ENCODE peak calls at places on chromosomes 2 and 18, in nine cellular contexts. L is BE2C; T is heart right ventricle; Y is fibroblast of the aortic adventitia; R is left colon; F is anterior cingulate cortex; Q is GM10248; H is stimulated activated CD4-positive, alpha-beta T cell treated with anti-CD3 and anti-CD28 coated beads, Interleukin-12 subunit alpha, Interleukin-12 subunit beta, amount 100 ng/mL, for 24 hours; M is NCI-H774. U is an unnamed sample.

GRCh38 chr2:23019476-23019875 is 365.5 kb upstream of the KLHL29 start:
- DNase-seq in Q (no peak), H (no peak), M (no peak), F (no peak), R (no peak), L (no peak), Y (no peak), T (no peak), U (no peak)

GRCh38 chr2:216546646-216547403 is 48.2 kb downstream of the RPL37A start:
- DNase-seq in R (no peak), Q (no peak), L (no peak), M (no peak), H (no peak), Y (peak; percentile 44), F (no peak), T (no peak), U (no peak)

GRCh38 chr2:69122271-69122670 is 109.3 kb downstream of the ANTXR1 start:
- DNase-seq in L (no peak), Y (peak; percentile 64), F (no peak), R (no peak), M (no peak), H (no peak), Q (no peak), T (no peak), U (peak; percentile 3)

GRCh38 chr2:109280804-109281203 is 151.8 kb downstream of the SH3RF3 start:
- DNase-seq in F (no peak), T (no peak), L (no peak), M (no peak), R (no peak), H (no peak), Y (no peak), Q (no peak), U (no peak)

GRCh38 chr2:235614900-235615712 is 121.3 kb downstream of the AGAP1 start:
- DNase-seq in Q (no peak), M (no peak), H (no peak), Y (peak; percentile 98), L (no peak), R (no peak), F (peak; percentile 66), T (peak; percentile 62), U (peak; percentile 7)

GRCh38 chr2:126658910-126659613 is 3.1 kb downstream of the GYPC start:
- DNase-seq in L (no peak), T (peak; percentile 70), Q (peak; percentile 63), F (no peak), H (peak; percentile 28), R (peak; percentile 54), M (no peak), Y (peak; percentile 77), U (no peak)

GRCh38 chr18:62187543-62188378 is 706 bp downstream of the RELCH start:
- DNase-seq in Y (peak; percentile 26), F (peak; percentile 47), M (no peak), T (no peak), Q (peak; percentile 19), H (no peak), L (peak; percentile 9), R (peak; percentile 53), U (peak; percentile 20)

GRCh38 chr2:159736048-159736447 is 23.7 kb downstream of the MARCHF7 start:
- DNase-seq in Q (no peak), H (no peak), R (no peak), M (no peak), T (no peak), Y (peak; percentile 22), L (no peak), F (no peak), U (no peak)

GRCh38 chr2:109213646-109214417 is 84.8 kb downstream of the SH3RF3 start:
- DNase-seq in H (peak; percentile 17), T (no peak), F (no peak), Q (peak; percentile 39), L (no peak), Y (peak; percentile 87), M (no peak), R (no peak), U (peak; percentile 32)

GRCh38 chr18:70371085-70371735 is 82.4 kb downstream of the SOCS6 start:
- DNase-seq in H (no peak), T (no peak), M (no peak), R (no peak), F (no peak), L (no peak), Y (no peak), Q (no peak), U (no peak)

GRCh38 chr2:10255189-10256030 is 47.3 kb upstream of the HPCAL1 start:
- DNase-seq in R (peak; percentile 9), F (no peak), T (no peak), Y (no peak), H (no peak), L (no peak), M (no peak), Q (no peak), U (no peak)

GRCh38 chr2:55093381-55093780 is 43.1 kb upstream of the RTN4 start:
- DNase-seq in M (no peak), L (no peak), Y (peak; percentile 50), H (no peak), R (no peak), F (no peak), Q (no peak), T (no peak), U (no peak)

GRCh38 chr2:30662268-30663131 is 144.7 kb downstream of the CAPN13 start:
- DNase-seq in T (no peak), Y (peak; percentile 32), Q (no peak), F (no peak), M (peak; percentile 78), L (no peak), R (peak; percentile 27), H (no peak), U (no peak)

GRCh38 chr2:196925445-196925767 is 1.1 kb downstream of the PGAP1 start:
- DNase-seq in Y (no peak), Q (no peak), F (no peak), L (peak; percentile 12), H (no peak), M (no peak), T (no peak), R (no peak), U (no peak)

GRCh38 chr2:236554629-236555282 is 14.9 kb upstream of the ACKR3 start:
- DNase-seq in F (no peak), H (no peak), L (no peak), M (no peak), T (no peak), R (no peak), Q (no peak), Y (no peak), U (no peak)

GRCh38 chr18:12046751-12047335 is 46.8 kb upstream of the ANKRD62 start:
- DNase-seq in L (no peak), R (no peak), M (no peak), T (no peak), Y (no peak), F (no peak), Q (no peak), H (no peak), U (no peak)

GRCh38 chr18:12606592-12607315 is 51.2 kb downstream of the SPIRE1 start:
- DNase-seq in T (no peak), H (no peak), L (no peak), M (no peak), F (no peak), Q (no peak), Y (peak; percentile 86), R (no peak), U (peak; percentile 84)

GRCh38 chr18:37122877-37123276 is 293.9 kb downstream of the KIAA1328 start:
- DNase-seq in L (no peak), M (no peak), T (no peak), Y (no peak), F (no peak), R (no peak), Q (no peak), H (no peak), U (no peak)

GRCh38 chr2:129139380-129139779 is 820.7 kb upstream of the HS6ST1 start:
- DNase-seq in R (no peak), Q (no peak), H (no peak), F (no peak), L (no peak), M (no peak), Y (no peak), T (no peak), U (no peak)

GRCh38 chr2:47065771-47066380 is 89.2 kb downstream of the STPG4 start:
- DNase-seq in M (no peak), T (no peak), L (no peak), Y (peak; percentile 86), R (peak; percentile 69), H (no peak), Q (no peak), F (no peak), U (peak; percentile 69)

GRCh38 chr18:28794459-28795245 is 617.7 kb upstream of the CDH2 start:
- DNase-seq in H (no peak), T (no peak), Q (no peak), M (no peak), F (no peak), L (no peak), R (no peak), Y (peak; percentile 87), U (no peak)

GRCh38 chr18:55047546-55047945 is 88.3 kb upstream of the CCDC68 start:
- DNase-seq in Y (peak; percentile 7), H (no peak), M (no peak), T (no peak), F (no peak), Q (no peak), R (no peak), L (no peak), U (no peak)

GRCh38 chr2:74991977-74992376 is 33.5 kb downstream of the POLE4 start:
- DNase-seq in R (no peak), L (no peak), M (no peak), F (no peak), Q (no peak), T (no peak), Y (peak; percentile 75), H (no peak), U (no peak)

GRCh38 chr2:150663143-150663542 is 175.7 kb upstream of the RND3 start:
- DNase-seq in Q (no peak), F (no peak), L (no peak), M (no peak), T (no peak), Y (peak; percentile 96), H (no peak), R (no peak), U (no peak)

GRCh38 chr18:73793386-73793785 is 354.2 kb downstream of the FBXO15 start:
- DNase-seq in Q (no peak), H (no peak), L (no peak), M (no peak), F (no peak), Y (peak; percentile 84), T (no peak), R (no peak), U (no peak)

GRCh38 chr2:231057590-231057989 is 923 bp downstream of the PSMD1 start:
- DNase-seq in Q (no peak), H (no peak), F (no peak), M (no peak), R (no peak), Y (peak; percentile 29), T (no peak), L (no peak), U (no peak)

GRCh38 chr2:1653956-1654695 is 90.2 kb downstream of the PXDN start:
- DNase-seq in T (no peak), Y (peak; percentile 89), L (no peak), R (no peak), H (no peak), Q (no peak), F (no peak), M (no peak), U (peak; percentile 28)

GRCh38 chr2:33242845-33243244 is 233.6 kb upstream of the RASGRP3 start:
- DNase-seq in Y (peak; percentile 82), L (no peak), M (no peak), T (no peak), R (no peak), Q (no peak), H (no peak), F (no peak), U (no peak)

GRCh38 chr2:33058716-33059451 is 112.1 kb downstream of the LTBP1 start:
- DNase-seq in L (no peak), M (no peak), H (no peak), F (no peak), Q (no peak), T (no peak), Y (no peak), R (no peak), U (peak; percentile 26)

GRCh38 chr18:50079571-50080295 is 115.2 kb downstream of the MYO5B start:
- DNase-seq in L (no peak), M (no peak), Y (no peak), F (peak; percentile 23), T (peak; percentile 78), H (no peak), R (peak; percentile 18), Q (no peak), U (no peak)

GRCh38 chr2:174992886-174993285 is 12.3 kb downstream of the CHN1 start:
- DNase-seq in Q (no peak), Y (no peak), L (no peak), H (no peak), M (no peak), T (no peak), R (no peak), F (no peak), U (no peak)